ENCODE peak calls at places on chromosomes 13 and 19, in six cellular contexts. One of them, this sample, is unnamed.

GRCh38 chr13:101492251-101492910 is 39.9 kb downstream of the ITGBL1 start:
- DNase-seq in stimulated activated CD8-positive, alpha-beta memory T cell treated with anti-CD3 and anti-CD28 coated beads, Interleukin-12 subunit alpha, Interleukin-12 subunit beta, amount 100 ng/mL, for 1 hour: no peak
- DNase-seq in AG10803: peak; percentile 71
- DNase-seq in activated effector memory CD4-positive, alpha-beta T cell treated with anti-CD3 and anti-CD28 coated beads, Interleukin-2, amount 50 U/mL, for 16 hours: no peak
- DNase-seq in upper lobe of right lung: no peak
- DNase-seq in HAP-1: no peak
- DNase-seq in this sample: no peak

GRCh38 chr13:97242755-97243497 is 20.8 kb downstream of the MBNL2 start:
- DNase-seq in activated effector memory CD4-positive, alpha-beta T cell treated with anti-CD3 and anti-CD28 coated beads, Interleukin-2, amount 50 U/mL, for 16 hours: no peak
- DNase-seq in stimulated activated CD8-positive, alpha-beta memory T cell treated with anti-CD3 and anti-CD28 coated beads, Interleukin-12 subunit alpha, Interleukin-12 subunit beta, amount 100 ng/mL, for 1 hour: no peak
- DNase-seq in AG10803: no peak
- DNase-seq in HAP-1: no peak
- DNase-seq in upper lobe of right lung: no peak
- DNase-seq in this sample: no peak

GRCh38 chr19:13152356-13152853 is 2.2 kb downstream of the IER2 start:
- DNase-seq in upper lobe of right lung: no peak
- DNase-seq in HAP-1: no peak
- DNase-seq in AG10803: no peak
- DNase-seq in stimulated activated CD8-positive, alpha-beta memory T cell treated with anti-CD3 and anti-CD28 coated beads, Interleukin-12 subunit alpha, Interleukin-12 subunit beta, amount 100 ng/mL, for 1 hour: no peak
- DNase-seq in activated effector memory CD4-positive, alpha-beta T cell treated with anti-CD3 and anti-CD28 coated beads, Interleukin-2, amount 50 U/mL, for 16 hours: no peak
- DNase-seq in this sample: no peak

GRCh38 chr13:66036024-66036614 is 1194.0 kb downstream of the PCDH9 start:
- DNase-seq in AG10803: no peak
- DNase-seq in activated effector memory CD4-positive, alpha-beta T cell treated with anti-CD3 and anti-CD28 coated beads, Interleukin-2, amount 50 U/mL, for 16 hours: no peak
- DNase-seq in upper lobe of right lung: no peak
- DNase-seq in stimulated activated CD8-positive, alpha-beta memory T cell treated with anti-CD3 and anti-CD28 coated beads, Interleukin-12 subunit alpha, Interleukin-12 subunit beta, amount 100 ng/mL, for 1 hour: no peak
- DNase-seq in HAP-1: peak; percentile 68
- DNase-seq in this sample: no peak

GRCh38 chr19:3606174-3606689 is 443 bp downstream of the TBXA2R start:
- DNase-seq in stimulated activated CD8-positive, alpha-beta memory T cell treated with anti-CD3 and anti-CD28 coated beads, Interleukin-12 subunit alpha, Interleukin-12 subunit beta, amount 100 ng/mL, for 1 hour: no peak
- DNase-seq in upper lobe of right lung: peak; percentile 69
- DNase-seq in AG10803: no peak
- DNase-seq in activated effector memory CD4-positive, alpha-beta T cell treated with anti-CD3 and anti-CD28 coated beads, Interleukin-2, amount 50 U/mL, for 16 hours: peak; percentile 72
- DNase-seq in HAP-1: peak; percentile 58
- DNase-seq in this sample: peak; percentile 24

GRCh38 chr13:95714142-95714832 is 37.3 kb downstream of the DNAJC3 start:
- DNase-seq in HAP-1: no peak
- DNase-seq in upper lobe of right lung: no peak
- DNase-seq in AG10803: peak; percentile 93
- DNase-seq in activated effector memory CD4-positive, alpha-beta T cell treated with anti-CD3 and anti-CD28 coated beads, Interleukin-2, amount 50 U/mL, for 16 hours: no peak
- DNase-seq in stimulated activated CD8-positive, alpha-beta memory T cell treated with anti-CD3 and anti-CD28 coated beads, Interleukin-12 subunit alpha, Interleukin-12 subunit beta, amount 100 ng/mL, for 1 hour: no peak
- DNase-seq in this sample: no peak

GRCh38 chr13:100129605-100130004 is 40.7 kb downstream of the PCCA start:
- DNase-seq in AG10803: peak; percentile 34
- DNase-seq in HAP-1: no peak
- DNase-seq in stimulated activated CD8-positive, alpha-beta memory T cell treated with anti-CD3 and anti-CD28 coated beads, Interleukin-12 subunit alpha, Interleukin-12 subunit beta, amount 100 ng/mL, for 1 hour: no peak
- DNase-seq in activated effector memory CD4-positive, alpha-beta T cell treated with anti-CD3 and anti-CD28 coated beads, Interleukin-2, amount 50 U/mL, for 16 hours: no peak
- DNase-seq in upper lobe of right lung: no peak
- DNase-seq in this sample: no peak

GRCh38 chr19:1945899-1946298 is 4.9 kb downstream of the CSNK1G2 start:
- DNase-seq in upper lobe of right lung: peak; percentile 72
- DNase-seq in AG10803: peak; percentile 33
- DNase-seq in activated effector memory CD4-positive, alpha-beta T cell treated with anti-CD3 and anti-CD28 coated beads, Interleukin-2, amount 50 U/mL, for 16 hours: peak; percentile 74
- DNase-seq in HAP-1: peak; percentile 79
- DNase-seq in stimulated activated CD8-positive, alpha-beta memory T cell treated with anti-CD3 and anti-CD28 coated beads, Interleukin-12 subunit alpha, Interleukin-12 subunit beta, amount 100 ng/mL, for 1 hour: no peak
- DNase-seq in this sample: no peak

GRCh38 chr13:20001351-20001750 is 42.8 kb downstream of the ZMYM2 start:
- DNase-seq in activated effector memory CD4-positive, alpha-beta T cell treated with anti-CD3 and anti-CD28 coated beads, Interleukin-2, amount 50 U/mL, for 16 hours: no peak
- DNase-seq in AG10803: no peak
- DNase-seq in stimulated activated CD8-positive, alpha-beta memory T cell treated with anti-CD3 and anti-CD28 coated beads, Interleukin-12 subunit alpha, Interleukin-12 subunit beta, amount 100 ng/mL, for 1 hour: no peak
- DNase-seq in upper lobe of right lung: no peak
- DNase-seq in HAP-1: no peak
- DNase-seq in this sample: no peak

GRCh38 chr19:13633109-13633508 is 126.8 kb upstream of the CACNA1A start:
- DNase-seq in HAP-1: peak; percentile 30
- DNase-seq in AG10803: no peak
- DNase-seq in activated effector memory CD4-positive, alpha-beta T cell treated with anti-CD3 and anti-CD28 coated beads, Interleukin-2, amount 50 U/mL, for 16 hours: peak; percentile 17
- DNase-seq in stimulated activated CD8-positive, alpha-beta memory T cell treated with anti-CD3 and anti-CD28 coated beads, Interleukin-12 subunit alpha, Interleukin-12 subunit beta, amount 100 ng/mL, for 1 hour: no peak
- DNase-seq in upper lobe of right lung: no peak
- DNase-seq in this sample: no peak

GRCh38 chr13:99320693-99321481 is 13.7 kb upstream of the GPR183 start:
- DNase-seq in upper lobe of right lung: no peak
- DNase-seq in activated effector memory CD4-positive, alpha-beta T cell treated with anti-CD3 and anti-CD28 coated beads, Interleukin-2, amount 50 U/mL, for 16 hours: no peak
- DNase-seq in stimulated activated CD8-positive, alpha-beta memory T cell treated with anti-CD3 and anti-CD28 coated beads, Interleukin-12 subunit alpha, Interleukin-12 subunit beta, amount 100 ng/mL, for 1 hour: no peak
- DNase-seq in AG10803: peak; percentile 88
- DNase-seq in HAP-1: no peak
- DNase-seq in this sample: peak; percentile 76

GRCh38 chr19:5298502-5298901 is 42.1 kb downstream of the PTPRS start:
- DNase-seq in upper lobe of right lung: peak; percentile 92
- DNase-seq in HAP-1: no peak
- DNase-seq in AG10803: no peak
- DNase-seq in stimulated activated CD8-positive, alpha-beta memory T cell treated with anti-CD3 and anti-CD28 coated beads, Interleukin-12 subunit alpha, Interleukin-12 subunit beta, amount 100 ng/mL, for 1 hour: no peak
- DNase-seq in activated effector memory CD4-positive, alpha-beta T cell treated with anti-CD3 and anti-CD28 coated beads, Interleukin-2, amount 50 U/mL, for 16 hours: no peak
- DNase-seq in this sample: no peak

GRCh38 chr13:110404321-110404720 is 97.2 kb downstream of the COL4A2 start:
- DNase-seq in HAP-1: no peak
- DNase-seq in activated effector memory CD4-positive, alpha-beta T cell treated with anti-CD3 and anti-CD28 coated beads, Interleukin-2, amount 50 U/mL, for 16 hours: no peak
- DNase-seq in stimulated activated CD8-positive, alpha-beta memory T cell treated with anti-CD3 and anti-CD28 coated beads, Interleukin-12 subunit alpha, Interleukin-12 subunit beta, amount 100 ng/mL, for 1 hour: no peak
- DNase-seq in AG10803: no peak
- DNase-seq in upper lobe of right lung: no peak
- DNase-seq in this sample: no peak

GRCh38 chr13:28717170-28717569 is 1.6 kb downstream of the SLC46A3 start:
- DNase-seq in stimulated activated CD8-positive, alpha-beta memory T cell treated with anti-CD3 and anti-CD28 coated beads, Interleukin-12 subunit alpha, Interleukin-12 subunit beta, amount 100 ng/mL, for 1 hour: no peak
- DNase-seq in activated effector memory CD4-positive, alpha-beta T cell treated with anti-CD3 and anti-CD28 coated beads, Interleukin-2, amount 50 U/mL, for 16 hours: no peak
- DNase-seq in AG10803: no peak
- DNase-seq in HAP-1: no peak
- DNase-seq in upper lobe of right lung: no peak
- DNase-seq in this sample: no peak

GRCh38 chr19:34173145-34173956 is 1.0 kb downstream of the LSM14A start:
- DNase-seq in AG10803: peak; percentile 64
- DNase-seq in upper lobe of right lung: no peak
- DNase-seq in stimulated activated CD8-positive, alpha-beta memory T cell treated with anti-CD3 and anti-CD28 coated beads, Interleukin-12 subunit alpha, Interleukin-12 subunit beta, amount 100 ng/mL, for 1 hour: no peak
- DNase-seq in activated effector memory CD4-positive, alpha-beta T cell treated with anti-CD3 and anti-CD28 coated beads, Interleukin-2, amount 50 U/mL, for 16 hours: peak; percentile 68
- DNase-seq in HAP-1: peak; percentile 46
- DNase-seq in this sample: peak; percentile 41

GRCh38 chr13:98490195-98490771 is 86.6 kb downstream of the STK24 start:
- DNase-seq in activated effector memory CD4-positive, alpha-beta T cell treated with anti-CD3 and anti-CD28 coated beads, Interleukin-2, amount 50 U/mL, for 16 hours: no peak
- DNase-seq in AG10803: no peak
- DNase-seq in stimulated activated CD8-positive, alpha-beta memory T cell treated with anti-CD3 and anti-CD28 coated beads, Interleukin-12 subunit alpha, Interleukin-12 subunit beta, amount 100 ng/mL, for 1 hour: no peak
- DNase-seq in upper lobe of right lung: no peak
- DNase-seq in HAP-1: no peak
- DNase-seq in this sample: no peak

GRCh38 chr13:48562296-48563066 is 29.6 kb upstream of the RCBTB2 start:
- DNase-seq in stimulated activated CD8-positive, alpha-beta memory T cell treated with anti-CD3 and anti-CD28 coated beads, Interleukin-12 subunit alpha, Interleukin-12 subunit beta, amount 100 ng/mL, for 1 hour: peak; percentile 54
- DNase-seq in activated effector memory CD4-positive, alpha-beta T cell treated with anti-CD3 and anti-CD28 coated beads, Interleukin-2, amount 50 U/mL, for 16 hours: peak; percentile 82
- DNase-seq in AG10803: no peak
- DNase-seq in HAP-1: no peak
- DNase-seq in upper lobe of right lung: no peak
- DNase-seq in this sample: peak; percentile 85

GRCh38 chr13:49693191-49693733 is 2.0 kb upstream of the EBPL start:
- DNase-seq in activated effector memory CD4-positive, alpha-beta T cell treated with anti-CD3 and anti-CD28 coated beads, Interleukin-2, amount 50 U/mL, for 16 hours: no peak
- DNase-seq in AG10803: peak; percentile 23
- DNase-seq in upper lobe of right lung: no peak
- DNase-seq in HAP-1: no peak
- DNase-seq in stimulated activated CD8-positive, alpha-beta memory T cell treated with anti-CD3 and anti-CD28 coated beads, Interleukin-12 subunit alpha, Interleukin-12 subunit beta, amount 100 ng/mL, for 1 hour: no peak
- DNase-seq in this sample: no peak

GRCh38 chr19:29675650-29676186 is 10.5 kb downstream of the PLEKHF1 start:
- DNase-seq in stimulated activated CD8-positive, alpha-beta memory T cell treated with anti-CD3 and anti-CD28 coated beads, Interleukin-12 subunit alpha, Interleukin-12 subunit beta, amount 100 ng/mL, for 1 hour: no peak
- DNase-seq in AG10803: no peak
- DNase-seq in upper lobe of right lung: peak; percentile 46
- DNase-seq in HAP-1: no peak
- DNase-seq in activated effector memory CD4-positive, alpha-beta T cell treated with anti-CD3 and anti-CD28 coated beads, Interleukin-2, amount 50 U/mL, for 16 hours: peak; percentile 64
- DNase-seq in this sample: peak; percentile 35

This sample was measured in CD4-positive, alpha-beta memory T cell.